ENCODE peak calls at places on chromosomes 5 and 9, in eight cellular contexts. M is activated T-cell treated with anti-CD3 and anti-CD28 coated beads for 24 hours; V is stimulated activated CD8-positive, alpha-beta memory T cell treated with anti-CD3 and anti-CD28 coated beads, Interleukin-15, amount 100 ng/mL, for 4 hours; B is neural crest cell; D is Caki2; P is activated CD8-positive, alpha-beta T cell treated with anti-CD3 and anti-CD28 coated beads for 36 hours; N is T-helper 2 cell; A is HTR-8/SVneo. S is an unnamed sample.

GRCh38 chr9:88587182-88587581 is 52.2 kb downstream of the NXNL2 start:
- DNase-seq in M (no peak), V (no peak), B (no peak), D (peak), P (no peak), N (no peak), A (no peak), S (no peak)

GRCh38 chr5:34538026-34538672 is 118.0 kb upstream of the RAI14 start:
- DNase-seq in M (no peak), V (no peak), B (no peak), D (no peak), P (no peak), N (no peak), A (no peak), S (no peak)

GRCh38 chr5:37945446-37945845 is 105.6 kb upstream of the GDNF start:
- DNase-seq in M (no peak), V (no peak), B (no peak), D (no peak), P (no peak), N (no peak), A (no peak), S (no peak)

GRCh38 chr5:10736808-10737207 is 24.2 kb downstream of the DAP start:
- DNase-seq in M (no peak), V (no peak), B (no peak), D (no peak), P (no peak), N (no peak), A (no peak), S (no peak)

GRCh38 chr9:86783884-86784283 is 163.4 kb downstream of the GAS1 start:
- DNase-seq in M (no peak), V (no peak), B (no peak), D (no peak), P (no peak), N (no peak), A (no peak), S (peak)

GRCh38 chr9:126503333-126504085 is 110.2 kb upstream of the LMX1B start:
- DNase-seq in M (no peak), V (no peak), B (no peak), D (no peak), P (no peak), N (no peak), A (no peak), S (no peak)

GRCh38 chr9:75046725-75047345 is 18.7 kb upstream of the CARNMT1 start:
- DNase-seq in M (no peak), V (no peak), B (no peak), D (no peak), P (no peak), N (no peak), A (no peak), S (no peak)

GRCh38 chr5:132076983-132077382 is 3.4 kb downstream of the CSF2 start:
- DNase-seq in M (no peak), V (no peak), B (no peak), D (no peak), P (no peak), N (no peak), A (no peak), S (no peak)

GRCh38 chr9:20307662-20308061 is 314.6 kb downstream of the MLLT3 start:
- DNase-seq in M (no peak), V (no peak), B (no peak), D (no peak), P (no peak), N (no peak), A (no peak), S (no peak)

GRCh38 chr5:119274767-119275130 is 81.1 kb upstream of the TNFAIP8 start:
- DNase-seq in M (no peak), V (no peak), B (no peak), D (peak), P (no peak), N (peak), A (peak), S (peak)

GRCh38 chr9:83920469-83920941 is 727 bp downstream of the KIF27 start:
- DNase-seq in M (no peak), V (no peak), B (no peak), D (peak), P (no peak), N (no peak), A (peak), S (peak)

GRCh38 chr5:80192507-80193241 is 63.2 kb downstream of the SERINC5 start:
- DNase-seq in M (no peak), V (no peak), B (no peak), D (peak), P (no peak), N (no peak), A (no peak), S (no peak)

GRCh38 chr9:95516221-95516735 is 493 bp downstream of the PTCH1 start:
- DNase-seq in M (no peak), V (no peak), B (peak), D (no peak), P (no peak), N (no peak), A (no peak), S (no peak)

GRCh38 chr9:121353246-121353975 is 16.6 kb downstream of the STOM start:
- DNase-seq in M (peak), V (peak), B (no peak), D (no peak), P (peak), N (peak), A (no peak), S (no peak)

GRCh38 chr5:106241409-106241808 is 1429.3 kb downstream of the EFNA5 start:
- DNase-seq in M (no peak), V (no peak), B (no peak), D (no peak), P (no peak), N (no peak), A (no peak), S (no peak)

GRCh38 chr9:70260007-70260443 is 1.2 kb downstream of the SMC5 start:
- DNase-seq in M (no peak), V (no peak), B (no peak), D (no peak), P (no peak), N (no peak), A (no peak), S (peak)

GRCh38 chr9:123445116-123445515 is 89.1 kb downstream of the CRB2 start:
- DNase-seq in M (no peak), V (no peak), B (no peak), D (no peak), P (no peak), N (no peak), A (no peak), S (peak)

GRCh38 chr9:112764837-112765236 is 14.3 kb downstream of the SNX30 start:
- DNase-seq in M (no peak), V (no peak), B (no peak), D (no peak), P (no peak), N (no peak), A (no peak), S (peak)

GRCh38 chr5:95426227-95426626 is 35.1 kb downstream of the FAM81B start:
- DNase-seq in M (no peak), V (no peak), B (no peak), D (no peak), P (no peak), N (no peak), A (no peak), S (no peak)

GRCh38 chr9:19720374-19720773 is 68.5 kb downstream of the SLC24A2 start:
- DNase-seq in M (no peak), V (no peak), B (peak), D (peak), P (no peak), N (no peak), A (no peak), S (peak)

GRCh38 chr5:14064841-14065240 is 78.3 kb upstream of the TRIO start:
- DNase-seq in M (no peak), V (no peak), B (no peak), D (no peak), P (no peak), N (no peak), A (peak), S (no peak)

GRCh38 chr5:173917788-173918786 is 29.9 kb downstream of the CPEB4 start:
- DNase-seq in M (peak), V (no peak), B (peak), D (peak), P (peak), N (peak), A (peak), S (peak)

GRCh38 chr5:169095410-169095772 is 205.5 kb downstream of the SLIT3 start:
- DNase-seq in M (no peak), V (no peak), B (no peak), D (no peak), P (no peak), N (no peak), A (no peak), S (no peak)

GRCh38 chr9:8857330-8858249 is 1058.0 kb upstream of the DMAC1 start:
- DNase-seq in M (no peak), V (no peak), B (peak), D (peak), P (peak), N (no peak), A (no peak), S (peak)

GRCh38 chr5:77842247-77842646 is 66.1 kb upstream of the TBCA start:
- DNase-seq in M (no peak), V (no peak), B (no peak), D (no peak), P (no peak), N (no peak), A (no peak), S (no peak)

GRCh38 chr9:70901741-70902140 is 219.7 kb downstream of the TRPM3 start:
- DNase-seq in M (no peak), V (no peak), B (no peak), D (no peak), P (no peak), N (no peak), A (no peak), S (no peak)

GRCh38 chr9:134724231-134724911 is 82.8 kb downstream of the COL5A1 start:
- DNase-seq in M (no peak), V (no peak), B (no peak), D (no peak), P (no peak), N (no peak), A (no peak), S (no peak)

GRCh38 chr9:89365532-89365912 is 47.2 kb downstream of the SECISBP2 start:
- DNase-seq in M (no peak), V (no peak), B (no peak), D (no peak), P (no peak), N (no peak), A (no peak), S (no peak)

GRCh38 chr5:64229163-64229774 is 63.6 kb downstream of the RNF180 start:
- DNase-seq in M (no peak), V (no peak), B (no peak), D (peak), P (no peak), N (peak), A (peak), S (peak)

S was measured in trophoblast cell.